ENCODE peak calls at places on chromosomes 5 and 9, in seven cellular contexts. One of them, this sample, is unnamed.

GRCh38 chr5:151670953-151671636 is 15.6 kb downstream of the SPARC start:
- DNase-seq in K562: no peak
- DNase-seq in IMR-90: peak
- DNase-seq in A549: no peak
- DNase-seq in HCT116: no peak
- DNase-seq in HepG2: no peak
- DNase-seq in GM12878: no peak
- DNase-seq in this sample: no peak

GRCh38 chr9:72160446-72161123 is 11.3 kb downstream of the GDA start:
- DNase-seq in IMR-90: no peak
- DNase-seq in HCT116: no peak
- DNase-seq in GM12878: no peak
- DNase-seq in K562: no peak
- DNase-seq in A549: no peak
- DNase-seq in HepG2: no peak
- DNase-seq in this sample: no peak

GRCh38 chr5:39716532-39716971 is 291.8 kb upstream of the DAB2 start:
- DNase-seq in K562: peak
- DNase-seq in HCT116: peak
- DNase-seq in HepG2: peak
- DNase-seq in A549: peak
- DNase-seq in IMR-90: peak
- DNase-seq in GM12878: no peak
- DNase-seq in this sample: peak

GRCh38 chr5:74641014-74641777 is 668 bp upstream of the ENC1 start:
- DNase-seq in K562: peak
- DNase-seq in IMR-90: peak
- DNase-seq in HCT116: peak
- DNase-seq in GM12878: no peak
- DNase-seq in HepG2: peak
- DNase-seq in A549: peak
- DNase-seq in this sample: no peak

GRCh38 chr5:1542011-1542410 is 18.3 kb upstream of the LPCAT1 start:
- DNase-seq in IMR-90: no peak
- DNase-seq in HCT116: no peak
- DNase-seq in K562: no peak
- DNase-seq in HepG2: no peak
- DNase-seq in GM12878: no peak
- DNase-seq in A549: no peak
- DNase-seq in this sample: no peak

GRCh38 chr9:88991066-88992030 is at the start of gene S1PR3:
- DNase-seq in HCT116: no peak
- DNase-seq in K562: peak
- DNase-seq in GM12878: no peak
- DNase-seq in HepG2: no peak
- DNase-seq in IMR-90: no peak
- DNase-seq in A549: peak
- DNase-seq in this sample: peak

GRCh38 chr5:33828611-33829286 is 63.0 kb downstream of the ADAMTS12 start:
- DNase-seq in GM12878: no peak
- DNase-seq in K562: no peak
- DNase-seq in HepG2: no peak
- DNase-seq in HCT116: no peak
- DNase-seq in IMR-90: no peak
- DNase-seq in A549: no peak
- DNase-seq in this sample: no peak

GRCh38 chr5:31383734-31384133 is 148.2 kb downstream of the DROSHA start:
- DNase-seq in HepG2: no peak
- DNase-seq in K562: peak
- DNase-seq in A549: no peak
- DNase-seq in GM12878: no peak
- DNase-seq in HCT116: no peak
- DNase-seq in IMR-90: peak
- DNase-seq in this sample: no peak

GRCh38 chr9:33170464-33171156 is 3.5 kb upstream of the B4GALT1 start:
- DNase-seq in GM12878: no peak
- DNase-seq in IMR-90: no peak
- DNase-seq in HepG2: no peak
- DNase-seq in A549: peak
- DNase-seq in HCT116: peak
- DNase-seq in K562: no peak
- DNase-seq in this sample: no peak

GRCh38 chr9:33814816-33815215 is 2.1 kb upstream of the UBE2R2 start:
- DNase-seq in IMR-90: no peak
- DNase-seq in HCT116: no peak
- DNase-seq in HepG2: no peak
- DNase-seq in GM12878: no peak
- DNase-seq in K562: no peak
- DNase-seq in A549: peak
- DNase-seq in this sample: no peak

GRCh38 chr9:69981686-69982450 is 61.8 kb upstream of the MAMDC2 start:
- DNase-seq in GM12878: no peak
- DNase-seq in IMR-90: peak
- DNase-seq in A549: no peak
- DNase-seq in HepG2: no peak
- DNase-seq in HCT116: no peak
- DNase-seq in K562: no peak
- DNase-seq in this sample: no peak

GRCh38 chr9:131366745-131367401 is 27.0 kb upstream of the PRRC2B start:
- DNase-seq in A549: peak
- DNase-seq in HCT116: no peak
- DNase-seq in HepG2: peak
- DNase-seq in IMR-90: peak
- DNase-seq in K562: peak
- DNase-seq in GM12878: no peak
- DNase-seq in this sample: no peak

GRCh38 chr9:120654278-120654677 is 60.0 kb downstream of the MEGF9 start:
- DNase-seq in GM12878: no peak
- DNase-seq in IMR-90: peak
- DNase-seq in HCT116: no peak
- DNase-seq in K562: no peak
- DNase-seq in HepG2: no peak
- DNase-seq in A549: no peak
- DNase-seq in this sample: no peak

GRCh38 chr9:93648836-93649235 is 72.5 kb downstream of the PHF2 start:
- DNase-seq in GM12878: no peak
- DNase-seq in A549: no peak
- DNase-seq in IMR-90: no peak
- DNase-seq in K562: no peak
- DNase-seq in HCT116: no peak
- DNase-seq in HepG2: no peak
- DNase-seq in this sample: no peak

GRCh38 chr5:148374693-148375360 is 8.9 kb upstream of the FBXO38 start:
- DNase-seq in HCT116: peak
- DNase-seq in HepG2: peak
- DNase-seq in A549: peak
- DNase-seq in GM12878: no peak
- DNase-seq in K562: peak
- DNase-seq in IMR-90: peak
- DNase-seq in this sample: peak

GRCh38 chr5:80825780-80826460 is 134.2 kb upstream of the RASGRF2 start:
- DNase-seq in IMR-90: no peak
- DNase-seq in HepG2: no peak
- DNase-seq in K562: no peak
- DNase-seq in A549: no peak
- DNase-seq in GM12878: no peak
- DNase-seq in HCT116: no peak
- DNase-seq in this sample: no peak

DNA sequence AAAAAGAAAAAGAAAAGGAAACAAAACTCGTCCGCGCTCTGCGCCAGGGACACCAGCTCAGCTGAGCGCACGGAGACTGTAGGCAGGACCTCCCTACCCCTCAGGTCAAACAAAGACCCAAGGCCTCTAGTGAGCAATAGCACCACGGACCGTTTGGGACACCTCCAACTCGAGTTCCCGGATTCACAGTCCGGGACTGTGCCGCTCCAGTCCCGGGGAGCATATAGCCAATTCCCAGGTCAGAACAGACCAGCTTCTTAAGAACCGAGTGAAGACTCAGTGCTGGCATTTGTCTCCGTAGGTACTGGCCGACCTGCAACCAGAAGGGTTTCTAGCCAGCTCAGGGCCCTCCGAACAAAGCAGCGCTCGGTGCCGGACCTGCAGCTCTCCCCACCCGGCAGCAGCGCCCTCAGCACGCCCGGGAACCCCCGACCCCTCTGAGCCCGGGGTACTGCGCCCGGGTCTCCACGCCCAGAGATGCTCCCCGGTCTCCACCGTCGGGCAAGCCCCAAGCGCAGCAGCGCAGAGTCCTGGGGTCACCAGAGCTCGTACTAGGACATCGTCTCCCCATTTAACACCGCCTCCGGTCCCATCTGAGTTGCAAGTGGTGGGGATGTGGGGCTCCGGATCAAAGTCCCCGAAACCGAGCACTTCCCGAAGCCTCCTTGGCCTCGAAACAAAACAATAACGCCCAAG is 591 bp downstream of the ABCA1 start:
- DNase-seq in K562: no peak
- DNase-seq in A549: peak
- DNase-seq in IMR-90: peak
- DNase-seq in GM12878: no peak
- DNase-seq in HCT116: no peak
- DNase-seq in HepG2: peak
- DNase-seq in this sample: peak
- TF ChIP-seq CEBPB in K562: no peak
- TF ChIP-seq CEBPB in A549: no peak
- TF ChIP-seq CEBPB in IMR-90: no peak
- TF ChIP-seq CEBPB in GM12878: no peak
- TF ChIP-seq CEBPB in HCT116: no peak
- TF ChIP-seq CEBPB in HepG2: no peak
- TF ChIP-seq CEBPB in this sample: no peak

GRCh38 chr9:26973989-26974388 is 17.8 kb downstream of the IFT74 start:
- DNase-seq in K562: no peak
- DNase-seq in IMR-90: no peak
- DNase-seq in A549: no peak
- DNase-seq in GM12878: no peak
- DNase-seq in HCT116: no peak
- DNase-seq in HepG2: no peak
- DNase-seq in this sample: no peak
- TF ChIP-seq CEBPB in K562: no peak
- TF ChIP-seq CEBPB in IMR-90: no peak
- TF ChIP-seq CEBPB in A549: no peak
- TF ChIP-seq CEBPB in GM12878: no peak
- TF ChIP-seq CEBPB in HCT116: no peak
- TF ChIP-seq CEBPB in HepG2: no peak
- TF ChIP-seq CEBPB in this sample: no peak

GRCh38 chr9:125805057-125805456 is 57.9 kb downstream of the PBX3 start:
- DNase-seq in HepG2: no peak
- DNase-seq in K562: no peak
- DNase-seq in A549: no peak
- DNase-seq in GM12878: no peak
- DNase-seq in HCT116: no peak
- DNase-seq in IMR-90: peak
- DNase-seq in this sample: no peak

GRCh38 chr9:125797857-125798399 is 50.8 kb downstream of the PBX3 start:
- DNase-seq in HCT116: no peak
- DNase-seq in A549: no peak
- DNase-seq in K562: no peak
- DNase-seq in GM12878: no peak
- DNase-seq in HepG2: peak
- DNase-seq in IMR-90: no peak
- DNase-seq in this sample: no peak

GRCh38 chr9:125807065-125807464 is 59.9 kb downstream of the PBX3 start:
- DNase-seq in HepG2: no peak
- DNase-seq in A549: peak
- DNase-seq in K562: no peak
- DNase-seq in GM12878: no peak
- DNase-seq in IMR-90: peak
- DNase-seq in HCT116: no peak
- DNase-seq in this sample: no peak

DNA sequence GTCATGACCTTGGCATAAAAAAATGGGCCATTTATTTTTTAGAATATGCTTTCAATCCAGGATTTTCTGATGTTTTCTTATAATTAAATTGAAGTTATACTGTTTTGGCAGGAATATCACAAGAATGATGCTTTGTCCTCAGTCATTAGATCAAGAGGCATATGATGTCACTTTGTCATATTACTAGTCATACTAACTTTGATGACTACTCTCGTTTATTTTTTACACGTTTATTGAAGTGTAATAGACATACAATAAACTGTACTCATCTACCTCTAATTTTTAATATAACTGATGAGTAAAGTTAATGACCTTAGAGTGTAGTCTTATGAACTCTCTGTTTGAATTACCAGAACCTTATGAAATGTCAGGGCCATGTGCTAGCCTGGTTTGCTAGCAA is 56.4 kb downstream of the PBX3 start:
- DNase-seq in IMR-90: no peak
- DNase-seq in GM12878: no peak
- DNase-seq in HepG2: no peak
- DNase-seq in HCT116: no peak
- DNase-seq in K562: no peak
- DNase-seq in A549: no peak
- DNase-seq in this sample: no peak
- TF ChIP-seq CEBPB in IMR-90: no peak
- TF ChIP-seq CEBPB in GM12878: no peak
- TF ChIP-seq CEBPB in HepG2: no peak
- TF ChIP-seq CEBPB in HCT116: no peak
- TF ChIP-seq CEBPB in K562: no peak
- TF ChIP-seq CEBPB in A549: no peak
- TF ChIP-seq CEBPB in this sample: no peak

GRCh38 chr5:170582931-170583330 is 79.1 kb downstream of the KCNIP1 start:
- DNase-seq in A549: no peak
- DNase-seq in HepG2: no peak
- DNase-seq in K562: no peak
- DNase-seq in GM12878: no peak
- DNase-seq in HCT116: no peak
- DNase-seq in IMR-90: no peak
- DNase-seq in this sample: no peak

GRCh38 chr5:170584003-170584402 is 80.2 kb downstream of the KCNIP1 start:
- DNase-seq in HCT116: no peak
- DNase-seq in K562: no peak
- DNase-seq in GM12878: no peak
- DNase-seq in IMR-90: no peak
- DNase-seq in HepG2: no peak
- DNase-seq in A549: no peak
- DNase-seq in this sample: no peak

GRCh38 chr5:170581211-170581610 is 77.4 kb downstream of the KCNIP1 start:
- DNase-seq in GM12878: no peak
- DNase-seq in A549: no peak
- DNase-seq in IMR-90: no peak
- DNase-seq in HCT116: no peak
- DNase-seq in HepG2: no peak
- DNase-seq in K562: no peak
- DNase-seq in this sample: no peak

GRCh38 chr5:170576602-170577584 is 73.1 kb downstream of the KCNIP1 start:
- DNase-seq in GM12878: no peak
- DNase-seq in HCT116: no peak
- DNase-seq in K562: no peak
- DNase-seq in HepG2: no peak
- DNase-seq in IMR-90: no peak
- DNase-seq in A549: no peak
- DNase-seq in this sample: no peak

DNA sequence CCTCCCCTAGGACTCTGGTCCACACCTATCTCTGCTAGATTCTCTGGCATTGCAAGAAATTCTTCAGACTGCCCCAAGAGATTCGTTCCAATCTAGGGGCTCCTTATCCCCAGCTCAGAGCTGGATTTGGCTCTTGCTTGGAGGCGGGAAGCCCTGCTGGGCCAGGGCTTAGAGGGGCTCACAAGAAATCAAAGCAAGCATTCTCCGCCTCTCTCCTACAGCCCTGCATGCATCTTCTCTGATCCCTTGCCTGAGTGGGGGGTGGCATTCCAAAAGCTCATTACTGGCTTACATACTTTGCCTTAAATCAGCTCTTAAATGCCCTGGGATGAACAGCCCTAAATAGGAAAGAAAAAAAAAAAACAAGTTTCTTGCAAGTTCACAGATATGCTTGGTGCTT is 75.8 kb downstream of the KCNIP1 start:
- DNase-seq in HepG2: no peak
- DNase-seq in K562: no peak
- DNase-seq in A549: no peak
- DNase-seq in HCT116: no peak
- DNase-seq in IMR-90: no peak
- DNase-seq in GM12878: no peak
- DNase-seq in this sample: no peak
- TF ChIP-seq CEBPB in HepG2: no peak
- TF ChIP-seq CEBPB in K562: no peak
- TF ChIP-seq CEBPB in A549: no peak
- TF ChIP-seq CEBPB in HCT116: no peak
- TF ChIP-seq CEBPB in IMR-90: no peak
- TF ChIP-seq CEBPB in GM12878: no peak
- TF ChIP-seq CEBPB in this sample: no peak